ENCODE peak calls at places on chromosomes 3 and 15, in eight cellular contexts. One of them, this sample, is unnamed.

GRCh38 chr15:92661069-92661468 is 5.5 kb upstream of the FAM174B start:
- DNase-seq in left ventricle myocardium inferior: no peak
- DNase-seq in A549: no peak
- DNase-seq in activated CD4-positive, alpha-beta T cell treated with anti-CD3 and anti-CD28 coated beads, Interleukin-2, amount 50 U/mL, for 1 hour: no peak
- DNase-seq in OCI-LY7: no peak
- DNase-seq in caudate nucleus: no peak
- DNase-seq in NCI-H1105 treated with DMSO at 0.1 percent for 48 hours: no peak
- DNase-seq in IMR-90: no peak
- DNase-seq in this sample: no peak

GRCh38 chr3:107241217-107241616 is 136.0 kb upstream of the CCDC54 start:
- DNase-seq in activated CD4-positive, alpha-beta T cell treated with anti-CD3 and anti-CD28 coated beads, Interleukin-2, amount 50 U/mL, for 1 hour: no peak
- DNase-seq in caudate nucleus: no peak
- DNase-seq in OCI-LY7: peak
- DNase-seq in NCI-H1105 treated with DMSO at 0.1 percent for 48 hours: peak
- DNase-seq in IMR-90: no peak
- DNase-seq in A549: peak
- DNase-seq in left ventricle myocardium inferior: peak
- DNase-seq in this sample: no peak

GRCh38 chr3:150170843-150171513 is 200.3 kb upstream of the PFN2 start:
- DNase-seq in A549: no peak
- DNase-seq in OCI-LY7: no peak
- DNase-seq in left ventricle myocardium inferior: peak
- DNase-seq in caudate nucleus: peak
- DNase-seq in IMR-90: peak
- DNase-seq in NCI-H1105 treated with DMSO at 0.1 percent for 48 hours: no peak
- DNase-seq in activated CD4-positive, alpha-beta T cell treated with anti-CD3 and anti-CD28 coated beads, Interleukin-2, amount 50 U/mL, for 1 hour: no peak
- DNase-seq in this sample: peak

GRCh38 chr3:13080591-13080990 is 7.4 kb upstream of the IQSEC1 start:
- DNase-seq in OCI-LY7: no peak
- DNase-seq in left ventricle myocardium inferior: peak
- DNase-seq in A549: no peak
- DNase-seq in NCI-H1105 treated with DMSO at 0.1 percent for 48 hours: no peak
- DNase-seq in IMR-90: no peak
- DNase-seq in caudate nucleus: no peak
- DNase-seq in activated CD4-positive, alpha-beta T cell treated with anti-CD3 and anti-CD28 coated beads, Interleukin-2, amount 50 U/mL, for 1 hour: no peak
- DNase-seq in this sample: no peak

GRCh38 chr15:41799488-41799805 is 25.2 kb downstream of the MAPKBP1 start:
- DNase-seq in A549: no peak
- DNase-seq in left ventricle myocardium inferior: no peak
- DNase-seq in activated CD4-positive, alpha-beta T cell treated with anti-CD3 and anti-CD28 coated beads, Interleukin-2, amount 50 U/mL, for 1 hour: no peak
- DNase-seq in IMR-90: no peak
- DNase-seq in OCI-LY7: no peak
- DNase-seq in caudate nucleus: no peak
- DNase-seq in NCI-H1105 treated with DMSO at 0.1 percent for 48 hours: no peak
- DNase-seq in this sample: no peak

GRCh38 chr3:146895026-146895749 is 290.0 kb upstream of the PLSCR5 start:
- DNase-seq in caudate nucleus: no peak
- DNase-seq in OCI-LY7: no peak
- DNase-seq in left ventricle myocardium inferior: no peak
- DNase-seq in activated CD4-positive, alpha-beta T cell treated with anti-CD3 and anti-CD28 coated beads, Interleukin-2, amount 50 U/mL, for 1 hour: no peak
- DNase-seq in IMR-90: peak
- DNase-seq in A549: no peak
- DNase-seq in NCI-H1105 treated with DMSO at 0.1 percent for 48 hours: peak
- DNase-seq in this sample: no peak

GRCh38 chr3:189967254-189967865 is 153.3 kb downstream of the P3H2 start:
- DNase-seq in OCI-LY7: peak
- DNase-seq in A549: peak
- DNase-seq in NCI-H1105 treated with DMSO at 0.1 percent for 48 hours: peak
- DNase-seq in caudate nucleus: no peak
- DNase-seq in IMR-90: peak
- DNase-seq in activated CD4-positive, alpha-beta T cell treated with anti-CD3 and anti-CD28 coated beads, Interleukin-2, amount 50 U/mL, for 1 hour: no peak
- DNase-seq in left ventricle myocardium inferior: no peak
- DNase-seq in this sample: no peak

GRCh38 chr15:78739996-78740903 is 71.0 kb downstream of the ADAMTS7 start:
- DNase-seq in activated CD4-positive, alpha-beta T cell treated with anti-CD3 and anti-CD28 coated beads, Interleukin-2, amount 50 U/mL, for 1 hour: peak
- DNase-seq in left ventricle myocardium inferior: no peak
- DNase-seq in caudate nucleus: no peak
- DNase-seq in NCI-H1105 treated with DMSO at 0.1 percent for 48 hours: no peak
- DNase-seq in IMR-90: peak
- DNase-seq in OCI-LY7: peak
- DNase-seq in A549: no peak
- DNase-seq in this sample: no peak

GRCh38 chr15:52749250-52749649 is 40.9 kb downstream of the ONECUT1 start:
- DNase-seq in left ventricle myocardium inferior: no peak
- DNase-seq in OCI-LY7: peak
- DNase-seq in A549: no peak
- DNase-seq in caudate nucleus: no peak
- DNase-seq in NCI-H1105 treated with DMSO at 0.1 percent for 48 hours: no peak
- DNase-seq in activated CD4-positive, alpha-beta T cell treated with anti-CD3 and anti-CD28 coated beads, Interleukin-2, amount 50 U/mL, for 1 hour: no peak
- DNase-seq in IMR-90: no peak
- DNase-seq in this sample: no peak

GRCh38 chr15:99682455-99682854 is 50.8 kb downstream of the LYSMD4 start:
- DNase-seq in activated CD4-positive, alpha-beta T cell treated with anti-CD3 and anti-CD28 coated beads, Interleukin-2, amount 50 U/mL, for 1 hour: no peak
- DNase-seq in left ventricle myocardium inferior: no peak
- DNase-seq in OCI-LY7: peak
- DNase-seq in A549: no peak
- DNase-seq in caudate nucleus: no peak
- DNase-seq in NCI-H1105 treated with DMSO at 0.1 percent for 48 hours: no peak
- DNase-seq in IMR-90: peak
- DNase-seq in this sample: no peak

GRCh38 chr15:51251591-51251990 is 86.8 kb downstream of the CYP19A1 start:
- DNase-seq in left ventricle myocardium inferior: no peak
- DNase-seq in caudate nucleus: no peak
- DNase-seq in IMR-90: no peak
- DNase-seq in activated CD4-positive, alpha-beta T cell treated with anti-CD3 and anti-CD28 coated beads, Interleukin-2, amount 50 U/mL, for 1 hour: no peak
- DNase-seq in OCI-LY7: no peak
- DNase-seq in NCI-H1105 treated with DMSO at 0.1 percent for 48 hours: no peak
- DNase-seq in A549: no peak
- DNase-seq in this sample: no peak

GRCh38 chr3:124793054-124793740 is 62.9 kb downstream of the UMPS start:
- DNase-seq in OCI-LY7: no peak
- DNase-seq in NCI-H1105 treated with DMSO at 0.1 percent for 48 hours: no peak
- DNase-seq in A549: no peak
- DNase-seq in left ventricle myocardium inferior: no peak
- DNase-seq in caudate nucleus: no peak
- DNase-seq in IMR-90: no peak
- DNase-seq in activated CD4-positive, alpha-beta T cell treated with anti-CD3 and anti-CD28 coated beads, Interleukin-2, amount 50 U/mL, for 1 hour: no peak
- DNase-seq in this sample: no peak

GRCh38 chr15:90998737-90999136 is 4.4 kb upstream of the PRC1 start:
- DNase-seq in NCI-H1105 treated with DMSO at 0.1 percent for 48 hours: no peak
- DNase-seq in IMR-90: no peak
- DNase-seq in activated CD4-positive, alpha-beta T cell treated with anti-CD3 and anti-CD28 coated beads, Interleukin-2, amount 50 U/mL, for 1 hour: no peak
- DNase-seq in left ventricle myocardium inferior: no peak
- DNase-seq in OCI-LY7: no peak
- DNase-seq in A549: no peak
- DNase-seq in caudate nucleus: no peak
- DNase-seq in this sample: no peak

GRCh38 chr15:100762913-100763627 is 116.6 kb upstream of the ALDH1A3 start:
- DNase-seq in caudate nucleus: no peak
- DNase-seq in IMR-90: peak
- DNase-seq in activated CD4-positive, alpha-beta T cell treated with anti-CD3 and anti-CD28 coated beads, Interleukin-2, amount 50 U/mL, for 1 hour: no peak
- DNase-seq in A549: no peak
- DNase-seq in left ventricle myocardium inferior: no peak
- DNase-seq in OCI-LY7: no peak
- DNase-seq in NCI-H1105 treated with DMSO at 0.1 percent for 48 hours: no peak
- DNase-seq in this sample: no peak

GRCh38 chr15:55353030-55353429 is 34.0 kb downstream of the PIGB start:
- DNase-seq in IMR-90: no peak
- DNase-seq in A549: no peak
- DNase-seq in activated CD4-positive, alpha-beta T cell treated with anti-CD3 and anti-CD28 coated beads, Interleukin-2, amount 50 U/mL, for 1 hour: no peak
- DNase-seq in OCI-LY7: no peak
- DNase-seq in caudate nucleus: no peak
- DNase-seq in NCI-H1105 treated with DMSO at 0.1 percent for 48 hours: no peak
- DNase-seq in left ventricle myocardium inferior: no peak
- DNase-seq in this sample: no peak

GRCh38 chr3:101813817-101814440 is 34.9 kb downstream of the NXPE3 start:
- DNase-seq in left ventricle myocardium inferior: no peak
- DNase-seq in NCI-H1105 treated with DMSO at 0.1 percent for 48 hours: peak
- DNase-seq in activated CD4-positive, alpha-beta T cell treated with anti-CD3 and anti-CD28 coated beads, Interleukin-2, amount 50 U/mL, for 1 hour: no peak
- DNase-seq in OCI-LY7: peak
- DNase-seq in caudate nucleus: no peak
- DNase-seq in A549: peak
- DNase-seq in IMR-90: peak
- DNase-seq in this sample: no peak

GRCh38 chr3:4856986-4857385 is 122.3 kb upstream of the BHLHE40 start:
- DNase-seq in NCI-H1105 treated with DMSO at 0.1 percent for 48 hours: no peak
- DNase-seq in IMR-90: no peak
- DNase-seq in left ventricle myocardium inferior: no peak
- DNase-seq in A549: no peak
- DNase-seq in OCI-LY7: no peak
- DNase-seq in activated CD4-positive, alpha-beta T cell treated with anti-CD3 and anti-CD28 coated beads, Interleukin-2, amount 50 U/mL, for 1 hour: no peak
- DNase-seq in caudate nucleus: no peak
- DNase-seq in this sample: no peak

GRCh38 chr3:64792458-64792857 is 104.7 kb upstream of the ADAMTS9 start:
- DNase-seq in NCI-H1105 treated with DMSO at 0.1 percent for 48 hours: no peak
- DNase-seq in left ventricle myocardium inferior: no peak
- DNase-seq in IMR-90: no peak
- DNase-seq in activated CD4-positive, alpha-beta T cell treated with anti-CD3 and anti-CD28 coated beads, Interleukin-2, amount 50 U/mL, for 1 hour: no peak
- DNase-seq in OCI-LY7: no peak
- DNase-seq in caudate nucleus: no peak
- DNase-seq in A549: no peak
- DNase-seq in this sample: no peak

GRCh38 chr15:39153718-39154117 is 427.2 kb upstream of the THBS1 start:
- DNase-seq in activated CD4-positive, alpha-beta T cell treated with anti-CD3 and anti-CD28 coated beads, Interleukin-2, amount 50 U/mL, for 1 hour: no peak
- DNase-seq in A549: no peak
- DNase-seq in IMR-90: peak
- DNase-seq in NCI-H1105 treated with DMSO at 0.1 percent for 48 hours: peak
- DNase-seq in left ventricle myocardium inferior: no peak
- DNase-seq in OCI-LY7: no peak
- DNase-seq in caudate nucleus: no peak
- DNase-seq in this sample: no peak

GRCh38 chr15:27327467-27328045 is 356.6 kb downstream of the GABRG3 start:
- DNase-seq in IMR-90: no peak
- DNase-seq in activated CD4-positive, alpha-beta T cell treated with anti-CD3 and anti-CD28 coated beads, Interleukin-2, amount 50 U/mL, for 1 hour: no peak
- DNase-seq in NCI-H1105 treated with DMSO at 0.1 percent for 48 hours: no peak
- DNase-seq in caudate nucleus: no peak
- DNase-seq in left ventricle myocardium inferior: no peak
- DNase-seq in OCI-LY7: no peak
- DNase-seq in A549: no peak
- DNase-seq in this sample: no peak

GRCh38 chr3:94694894-94695293 is 632.0 kb downstream of the NSUN3 start:
- DNase-seq in activated CD4-positive, alpha-beta T cell treated with anti-CD3 and anti-CD28 coated beads, Interleukin-2, amount 50 U/mL, for 1 hour: no peak
- DNase-seq in left ventricle myocardium inferior: no peak
- DNase-seq in OCI-LY7: no peak
- DNase-seq in NCI-H1105 treated with DMSO at 0.1 percent for 48 hours: no peak
- DNase-seq in caudate nucleus: no peak
- DNase-seq in A549: no peak
- DNase-seq in IMR-90: no peak
- DNase-seq in this sample: no peak

GRCh38 chr3:102205647-102206046 is 229.2 kb upstream of the ZPLD1 start:
- DNase-seq in OCI-LY7: no peak
- DNase-seq in IMR-90: no peak
- DNase-seq in NCI-H1105 treated with DMSO at 0.1 percent for 48 hours: no peak
- DNase-seq in A549: no peak
- DNase-seq in left ventricle myocardium inferior: no peak
- DNase-seq in activated CD4-positive, alpha-beta T cell treated with anti-CD3 and anti-CD28 coated beads, Interleukin-2, amount 50 U/mL, for 1 hour: no peak
- DNase-seq in caudate nucleus: no peak
- DNase-seq in this sample: no peak

This sample was measured in occipital lobe.